ENCODE peak calls at places on chromosomes 3 and 15, in four cellular contexts. U is HepG2, X is GM12878, A is H1. Q is an unnamed sample.

GRCh38 chr3:14925729-14926591 is 21.4 kb upstream of the NR2C2 start:
- DNase-seq in U (peak), X (no peak), A (no peak), Q (peak)

GRCh38 chr3:30667250-30667585 is 60.8 kb downstream of the TGFBR2 start:
- DNase-seq in A (peak), U (no peak), X (no peak), Q (no peak)

GRCh38 chr15:74365619-74366445 is 1.6 kb downstream of the CYP11A1 start:
- DNase-seq in U (peak), X (no peak), A (no peak), Q (no peak)

GRCh38 chr3:84108442-84108971 is 850.3 kb upstream of the CADM2 start:
- DNase-seq in U (peak), A (no peak), X (no peak), Q (no peak)

GRCh38 chr15:66900586-66901310 is 164.7 kb upstream of the SMAD3 start:
- DNase-seq in U (no peak), A (no peak), X (no peak), Q (no peak)

GRCh38 chr3:170473358-170473757 is 54.7 kb downstream of the CLDN11 start:
- DNase-seq in X (no peak), A (no peak), U (no peak), Q (no peak)

GRCh38 chr15:30788595-30788994 is 115.1 kb upstream of the FAN1 start:
- DNase-seq in A (no peak), U (no peak), X (no peak), Q (no peak)

GRCh38 chr15:29618586-29618985 is 203.7 kb downstream of the TJP1 start:
- DNase-seq in X (no peak), U (no peak), A (no peak), Q (no peak)

GRCh38 chr15:65824031-65824743 is 32.1 kb upstream of the DENND4A start:
- DNase-seq in U (peak), X (no peak), A (no peak), Q (peak)

GRCh38 chr3:123660900-123661299 is 76.0 kb upstream of the HACD2 start:
- DNase-seq in A (no peak), U (no peak), X (no peak), Q (no peak)

GRCh38 chr3:136194409-136195257 is 1.5 kb downstream of the MSL2 start:
- DNase-seq in U (no peak), A (no peak), X (peak), Q (peak)

GRCh38 chr15:67779160-67780111 is 45.9 kb upstream of the SKOR1 start:
- DNase-seq in A (no peak), U (no peak), X (no peak), Q (peak)

GRCh38 chr3:27794211-27794610 is 72.1 kb upstream of the EOMES start:
- DNase-seq in U (no peak), X (no peak), A (no peak), Q (no peak)

GRCh38 chr3:152835311-152836102 is 576 bp downstream of the P2RY1 start:
- DNase-seq in U (no peak), A (no peak), X (no peak), Q (peak)

GRCh38 chr3:169660709-169661566 is 2.6 kb downstream of the MECOM start:
- DNase-seq in X (no peak), A (no peak), U (no peak), Q (no peak)

GRCh38 chr3:150725548-150725947 is 21.8 kb upstream of the ERICH6 start:
- DNase-seq in X (no peak), U (peak), A (no peak), Q (no peak)

GRCh38 chr15:64748251-64748650 is 27.1 kb downstream of the RBPMS2 start:
- DNase-seq in X (no peak), A (no peak), U (no peak), Q (no peak)

GRCh38 chr3:133703915-133704314 is 42.2 kb upstream of the TOPBP1 start:
- DNase-seq in U (peak), X (no peak), A (no peak), Q (no peak)

GRCh38 chr15:63218114-63218808 is 28.9 kb downstream of the RAB8B start:
- DNase-seq in X (no peak), U (peak), A (no peak), Q (no peak)

GRCh38 chr15:83893308-83893707 is 239.4 kb downstream of the ADAMTSL3 start:
- DNase-seq in X (no peak), U (no peak), A (no peak), Q (no peak)

GRCh38 chr3:155242342-155242741 is 51.1 kb downstream of the STRIT1 start:
- DNase-seq in A (no peak), X (no peak), U (no peak), Q (no peak)

GRCh38 chr3:25567390-25567789 is 97.3 kb downstream of the TOP2B start:
- DNase-seq in X (no peak), U (no peak), A (no peak), Q (no peak)

GRCh38 chr3:59775106-59775505 is 725.3 kb upstream of the CFAP20DC start:
- DNase-seq in X (no peak), A (no peak), U (no peak), Q (no peak)

GRCh38 chr3:67048067-67048715 is 50.1 kb downstream of the KBTBD8 start:
- DNase-seq in A (no peak), U (no peak), X (peak), Q (no peak)

GRCh38 chr15:77889009-77889806 is 188.3 kb downstream of the TBC1D2B start:
- DNase-seq in A (no peak), U (no peak), X (no peak), Q (no peak)

GRCh38 chr3:172087827-172088580 is 48.6 kb downstream of the FNDC3B start:
- DNase-seq in A (no peak), X (peak), U (no peak), Q (no peak)

GRCh38 chr3:64684715-64685261 is 3.0 kb downstream of the ADAMTS9 start:
- DNase-seq in X (no peak), U (no peak), A (no peak), Q (no peak)

GRCh38 chr3:122754867-122755835 is 38.5 kb downstream of the HSPBAP1 start:
- DNase-seq in A (no peak), U (peak), X (peak), Q (peak)

GRCh38 chr3:61847784-61848462 is 286.6 kb downstream of the PTPRG start:
- DNase-seq in U (peak), A (no peak), X (no peak), Q (no peak)

GRCh38 chr3:10757821-10758130 is 58.3 kb upstream of the SLC6A11 start:
- DNase-seq in U (no peak), A (no peak), X (no peak), Q (no peak)

GRCh38 chr15:90665288-90666134 is 51.6 kb upstream of the BLM start:
- DNase-seq in X (peak), A (no peak), U (peak), Q (peak)

GRCh38 chr3:78041486-78041885 is 1001.6 kb downstream of the ROBO2 start:
- DNase-seq in A (no peak), U (no peak), X (no peak), Q (no peak)

GRCh38 chr15:52262364-52262763 is 33.2 kb downstream of the MYO5C start:
- DNase-seq in A (no peak), U (no peak), X (no peak), Q (no peak)

GRCh38 chr3:12946661-12947316 is 105.4 kb upstream of the RPL32 start:
- DNase-seq in A (no peak), U (no peak), X (no peak), Q (no peak)

GRCh38 chr3:99712291-99712954 is 74.0 kb downstream of the COL8A1 start:
- DNase-seq in X (no peak), A (no peak), U (no peak), Q (no peak)

GRCh38 chr3:185399629-185400339 is 36.8 kb downstream of the MAP3K13 start:
- DNase-seq in U (no peak), X (no peak), A (no peak), Q (no peak)

GRCh38 chr15:57866149-57866736 is 159.7 kb downstream of the POLR2M start:
- DNase-seq in A (peak), U (peak), X (no peak), Q (peak)

GRCh38 chr3:64150527-64151238 is 74.6 kb downstream of the PRICKLE2 start:
- DNase-seq in A (no peak), X (no peak), U (peak), Q (no peak)

GRCh38 chr3:186110975-186111974 is 2.4 kb upstream of the ETV5 start:
- DNase-seq in X (no peak), U (no peak), A (no peak), Q (no peak)

GRCh38 chr3:147405552-147406254 is 640 bp downstream of the ZIC4 start:
- DNase-seq in X (no peak), A (no peak), U (no peak), Q (no peak)
- TF ChIP-seq ATF3 in X (no peak), A (no peak), U (no peak), Q (no peak)

GRCh38 chr15:91948001-91948608 is 94.6 kb downstream of the SLCO3A1 start:
- DNase-seq in U (no peak), A (peak), X (no peak), Q (no peak)
- TF ChIP-seq GABPA in U (no peak), A (no peak), X (no peak), Q (no peak)

DNA sequence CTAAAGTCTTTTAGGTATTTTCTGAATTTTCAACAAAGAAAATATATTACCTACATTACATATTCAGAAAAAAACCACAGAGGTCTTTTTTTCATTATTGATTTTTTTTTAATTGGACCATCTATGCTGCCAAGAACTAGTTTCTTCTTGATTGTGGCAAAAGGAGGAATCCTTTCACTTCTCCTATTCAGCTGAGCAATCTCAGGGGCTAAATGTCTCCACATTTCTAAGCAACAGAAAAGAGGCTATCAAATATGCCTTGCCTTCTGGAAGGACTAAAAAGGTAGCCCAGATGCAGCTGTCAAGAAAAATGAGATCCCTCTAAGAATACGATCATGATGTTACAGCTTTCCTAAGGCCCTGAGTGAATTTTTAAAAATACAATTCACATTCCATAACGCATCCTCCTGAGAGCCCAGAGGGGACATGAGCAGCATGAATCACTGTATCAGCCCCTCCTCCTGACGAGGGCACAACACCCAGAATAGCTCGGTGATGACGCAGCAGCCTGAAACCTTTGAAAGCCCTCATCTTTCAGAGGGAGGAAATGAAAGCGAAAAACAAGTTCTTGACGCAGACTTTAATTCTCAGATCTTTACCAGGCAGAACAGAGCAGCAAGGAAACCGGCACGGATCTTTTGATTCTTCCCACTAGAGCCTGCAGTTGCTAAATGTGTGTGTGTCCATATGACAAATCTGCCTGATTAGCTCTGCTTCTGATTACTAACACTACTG is 24.6 kb downstream of the RUBCN start:
- DNase-seq in U (peak), A (peak), X (peak), Q (peak)
- TF ChIP-seq ATF3 in U (no peak), A (no peak), X (no peak), Q (peak)

GRCh38 chr3:113377158-113377557 is 64.1 kb downstream of the CFAP44 start:
- DNase-seq in X (peak), U (peak), A (no peak), Q (no peak)
- TF ChIP-seq GABPA in X (no peak), U (no peak), A (no peak), Q (no peak)

DNA sequence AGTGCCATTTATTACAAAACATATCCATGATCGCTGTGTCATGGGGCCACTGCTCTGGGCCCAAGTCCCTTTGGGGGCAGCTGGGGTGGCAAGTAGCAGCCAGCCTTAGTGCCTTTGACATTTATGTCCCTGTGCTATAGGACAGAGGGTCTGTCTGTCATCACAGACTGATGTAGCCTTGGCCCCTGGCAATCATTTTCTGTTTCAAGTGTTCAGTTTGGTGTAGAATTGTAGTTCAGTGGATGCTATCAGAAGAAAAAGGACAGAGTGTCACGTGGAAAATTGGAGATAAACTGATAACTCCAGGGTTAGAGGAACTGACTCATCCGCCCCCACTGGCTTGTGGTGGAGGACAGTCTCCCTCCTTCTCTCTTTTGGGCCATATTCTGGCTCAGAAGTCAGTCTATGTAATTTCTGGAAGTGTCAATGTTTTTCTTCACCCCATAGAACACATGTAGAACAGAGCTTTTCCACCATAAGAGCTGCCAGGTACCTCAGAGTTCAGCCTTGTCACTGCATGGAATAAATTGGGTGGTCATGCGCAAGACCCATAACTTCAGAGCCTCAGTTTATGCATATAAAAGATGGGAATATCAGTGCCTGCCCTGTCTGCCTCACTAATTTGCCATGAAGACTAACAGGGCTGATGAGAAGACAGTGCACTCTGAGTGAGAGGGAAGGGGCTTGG is 4.5 kb upstream of the MRPS22 start:
- DNase-seq in X (no peak), A (no peak), U (no peak), Q (peak)
- TF ChIP-seq ATF3 in X (no peak), A (no peak), U (no peak), Q (peak)

GRCh38 chr15:70113304-70113700 is 15.6 kb upstream of the TLE3 start:
- DNase-seq in A (no peak), X (no peak), U (no peak), Q (no peak)

GRCh38 chr15:70114226-70114625 is 16.5 kb upstream of the TLE3 start:
- DNase-seq in U (no peak), X (no peak), A (no peak), Q (no peak)

GRCh38 chr15:70120109-70120508 is 22.4 kb upstream of the TLE3 start:
- DNase-seq in U (no peak), A (no peak), X (no peak), Q (no peak)

GRCh38 chr15:70118599-70118998 is 20.9 kb upstream of the TLE3 start:
- DNase-seq in X (no peak), A (no peak), U (no peak), Q (no peak)

GRCh38 chr15:70116317-70116716 is 18.6 kb upstream of the TLE3 start:
- DNase-seq in U (no peak), X (no peak), A (no peak), Q (no peak)
- TF ChIP-seq GABPA in U (no peak), X (no peak), A (no peak), Q (no peak)

DNA sequence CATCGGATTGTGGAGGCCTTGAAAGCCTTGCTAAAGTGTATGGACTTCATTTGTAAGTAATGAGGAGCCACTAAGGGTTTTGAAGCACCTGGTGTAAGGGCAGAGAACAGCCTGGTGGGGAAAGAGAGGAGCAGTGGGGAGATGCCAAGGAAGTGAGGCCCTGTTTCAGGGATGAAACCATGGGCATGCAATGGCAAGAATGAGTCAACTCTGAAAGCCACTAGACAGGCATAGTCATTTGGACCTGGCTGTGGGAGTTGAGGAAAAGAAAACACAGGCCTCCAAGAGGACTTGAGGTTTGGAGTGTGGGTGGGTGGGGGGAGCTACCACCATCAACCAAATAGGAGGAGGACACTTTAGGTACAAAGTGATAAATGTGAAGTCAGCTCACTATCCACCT is 7.6 kb downstream of the XCR1 start:
- DNase-seq in X (no peak), U (no peak), A (no peak), Q (no peak)
- TF ChIP-seq ATF3 in X (no peak), U (no peak), A (no peak), Q (no peak)

GRCh38 chr3:191768421-191768820 is 307.5 kb downstream of the PYDC2 start:
- DNase-seq in A (no peak), U (no peak), X (no peak), Q (no peak)

GRCh38 chr3:191761906-191762305 is 300.9 kb downstream of the PYDC2 start:
- DNase-seq in U (no peak), X (no peak), A (no peak), Q (no peak)

DNA sequence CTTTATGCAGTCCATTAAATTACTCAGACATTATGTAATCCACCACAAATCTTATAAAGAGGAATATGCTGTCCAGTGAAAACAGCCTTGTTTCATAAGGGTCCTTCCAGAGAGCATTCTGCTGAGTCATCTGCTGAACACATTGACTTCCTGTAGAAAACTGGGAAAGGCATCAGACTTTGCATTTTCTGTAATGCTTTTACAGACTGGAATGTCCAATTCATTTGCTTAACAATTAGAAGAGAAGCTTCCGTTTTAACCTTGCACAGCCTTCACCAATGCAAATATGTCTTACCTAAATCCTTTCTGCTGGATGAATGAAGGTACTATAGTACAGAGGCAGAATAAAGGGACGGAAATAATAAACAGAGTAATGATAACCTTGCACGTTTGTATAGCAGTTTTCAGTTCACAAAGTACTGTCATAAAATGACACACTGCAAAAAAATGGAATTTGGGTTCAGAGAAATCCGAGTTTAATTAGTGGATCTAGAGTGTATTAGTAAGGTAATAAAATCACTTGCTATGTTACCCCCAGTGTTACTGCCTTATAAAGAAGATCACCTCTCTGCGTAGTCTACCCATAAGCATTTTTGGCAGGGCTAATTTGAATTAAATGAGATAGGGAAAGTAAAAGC is 301.5 kb downstream of the PYDC2 start:
- DNase-seq in X (no peak), U (peak), A (no peak), Q (no peak)
- TF ChIP-seq GABPA in X (no peak), U (no peak), A (no peak), Q (no peak)